ENCODE peak calls at places on chromosomes 2 and 18, in five cellular contexts. One of them, this sample, is unnamed.

GRCh38 chr2:111121028-111121872 is 536 bp downstream of the BCL2L11 start:
- DNase-seq in RWPE2: peak
- DNase-seq in astrocyte: no peak
- DNase-seq in SJSA1: no peak
- DNase-seq in astrocyte of the cerebellum: no peak
- DNase-seq in this sample: peak

GRCh38 chr2:132562245-132562644 is 107.8 kb downstream of the LYPD1 start:
- DNase-seq in RWPE2: no peak
- DNase-seq in astrocyte: peak
- DNase-seq in SJSA1: no peak
- DNase-seq in astrocyte of the cerebellum: no peak
- DNase-seq in this sample: no peak

GRCh38 chr2:153320892-153321291 is 157.7 kb downstream of the RPRM start:
- DNase-seq in RWPE2: no peak
- DNase-seq in astrocyte: no peak
- DNase-seq in SJSA1: no peak
- DNase-seq in astrocyte of the cerebellum: no peak
- DNase-seq in this sample: no peak

GRCh38 chr18:43794363-43794762 is 517.1 kb upstream of the SYT4 start:
- DNase-seq in RWPE2: no peak
- DNase-seq in astrocyte: no peak
- DNase-seq in SJSA1: no peak
- DNase-seq in astrocyte of the cerebellum: no peak
- DNase-seq in this sample: no peak

GRCh38 chr2:185291035-185291647 is 447.5 kb upstream of the FSIP2 start:
- DNase-seq in RWPE2: peak
- DNase-seq in astrocyte: peak
- DNase-seq in SJSA1: peak
- DNase-seq in astrocyte of the cerebellum: peak
- DNase-seq in this sample: no peak

GRCh38 chr2:231710751-231711676 is 2.7 kb downstream of the PTMA start:
- DNase-seq in RWPE2: no peak
- DNase-seq in astrocyte: no peak
- DNase-seq in SJSA1: no peak
- DNase-seq in astrocyte of the cerebellum: no peak
- DNase-seq in this sample: peak

GRCh38 chr2:71830497-71831207 is 317.0 kb downstream of the CYP26B1 start:
- DNase-seq in RWPE2: no peak
- DNase-seq in astrocyte: no peak
- DNase-seq in SJSA1: no peak
- DNase-seq in astrocyte of the cerebellum: no peak
- DNase-seq in this sample: no peak

GRCh38 chr18:37698508-37699035 is 133.0 kb upstream of the CELF4 start:
- DNase-seq in RWPE2: no peak
- DNase-seq in astrocyte: no peak
- DNase-seq in SJSA1: no peak
- DNase-seq in astrocyte of the cerebellum: no peak
- DNase-seq in this sample: no peak

GRCh38 chr2:225471492-225471891 is 72.0 kb downstream of the NYAP2 start:
- DNase-seq in RWPE2: no peak
- DNase-seq in astrocyte: no peak
- DNase-seq in SJSA1: no peak
- DNase-seq in astrocyte of the cerebellum: no peak
- DNase-seq in this sample: no peak

GRCh38 chr2:214100488-214100887 is 310.4 kb upstream of the VWC2L start:
- DNase-seq in RWPE2: no peak
- DNase-seq in astrocyte: no peak
- DNase-seq in SJSA1: no peak
- DNase-seq in astrocyte of the cerebellum: no peak
- DNase-seq in this sample: no peak

GRCh38 chr2:1091895-1092585 is 141.4 kb downstream of the SNTG2 start:
- DNase-seq in RWPE2: no peak
- DNase-seq in astrocyte: no peak
- DNase-seq in SJSA1: peak
- DNase-seq in astrocyte of the cerebellum: no peak
- DNase-seq in this sample: no peak

GRCh38 chr2:169384816-169385215 is 22.5 kb upstream of the LRP2 start:
- DNase-seq in RWPE2: no peak
- DNase-seq in astrocyte: no peak
- DNase-seq in SJSA1: no peak
- DNase-seq in astrocyte of the cerebellum: no peak
- DNase-seq in this sample: no peak
- H3K4me3 ChIP-seq in RWPE2: no peak
- H3K4me3 ChIP-seq in astrocyte: no peak
- H3K4me3 ChIP-seq in SJSA1: no peak
- H3K4me3 ChIP-seq in astrocyte of the cerebellum: no peak
- H3K4me3 ChIP-seq in this sample: no peak

DNA sequence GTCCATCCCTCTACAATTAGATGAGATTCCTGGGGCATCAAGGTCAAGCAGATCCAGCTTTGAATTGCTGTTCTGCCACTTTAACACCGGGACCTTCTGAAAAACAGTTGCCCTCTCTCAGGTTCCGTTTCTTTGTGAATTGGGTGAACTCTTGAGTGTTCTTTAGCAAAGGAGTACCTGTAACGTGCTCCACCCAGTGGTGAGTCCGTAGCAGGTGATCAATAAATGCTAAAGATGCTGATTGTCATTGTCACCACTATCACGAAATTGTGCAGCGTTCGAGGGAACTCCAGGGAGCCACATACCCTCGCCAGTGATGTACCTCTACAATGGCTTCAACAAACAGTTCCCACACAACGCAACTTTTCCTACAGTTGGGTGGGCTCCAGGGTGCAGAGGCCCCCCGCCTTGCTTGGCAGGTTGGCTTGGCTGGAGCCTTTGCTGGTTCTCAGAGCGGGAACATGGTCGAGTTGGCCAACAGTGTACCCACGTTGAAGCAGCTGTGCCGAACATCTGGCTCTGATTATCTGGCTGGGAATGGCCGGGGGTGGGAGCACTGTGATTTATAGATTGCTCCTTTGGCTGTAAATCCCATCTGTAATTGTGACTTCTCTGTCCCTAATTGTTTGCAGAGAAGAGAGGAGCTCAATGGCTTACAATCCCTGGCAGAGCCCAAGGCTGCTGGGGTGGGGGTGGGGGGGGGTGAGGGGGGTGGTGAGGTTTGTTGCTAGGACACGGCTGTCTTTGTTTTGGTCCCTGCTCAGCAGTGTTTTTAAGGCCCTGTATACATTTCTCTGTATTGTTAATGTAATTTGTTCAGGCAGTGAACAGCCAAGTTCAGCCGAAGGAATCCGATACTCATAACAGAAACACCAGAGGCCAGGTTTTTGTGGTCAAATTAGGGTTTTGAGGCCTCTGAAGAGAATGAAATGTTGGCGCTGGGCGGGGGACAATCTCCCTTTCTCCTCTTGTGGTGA is 82.2 kb downstream of the TCF7L1 start:
- DNase-seq in RWPE2: no peak
- DNase-seq in astrocyte: peak
- DNase-seq in SJSA1: peak
- DNase-seq in astrocyte of the cerebellum: peak
- DNase-seq in this sample: no peak
- H3K4me3 ChIP-seq in RWPE2: no peak
- H3K4me3 ChIP-seq in astrocyte: no peak
- H3K4me3 ChIP-seq in SJSA1: no peak
- H3K4me3 ChIP-seq in astrocyte of the cerebellum: peak
- H3K4me3 ChIP-seq in this sample: no peak

GRCh38 chr18:14174706-14175085 is 42.5 kb upstream of the ZNF519 start:
- DNase-seq in RWPE2: peak
- DNase-seq in astrocyte: no peak
- DNase-seq in SJSA1: no peak
- DNase-seq in astrocyte of the cerebellum: no peak
- DNase-seq in this sample: no peak

GRCh38 chr18:14179306-14179705 is 47.1 kb upstream of the ZNF519 start:
- DNase-seq in RWPE2: no peak
- DNase-seq in astrocyte: no peak
- DNase-seq in SJSA1: no peak
- DNase-seq in astrocyte of the cerebellum: no peak
- DNase-seq in this sample: no peak
- H3K4me3 ChIP-seq in RWPE2: no peak
- H3K4me3 ChIP-seq in astrocyte: no peak
- H3K4me3 ChIP-seq in SJSA1: no peak
- H3K4me3 ChIP-seq in astrocyte of the cerebellum: peak
- H3K4me3 ChIP-seq in this sample: peak

DNA sequence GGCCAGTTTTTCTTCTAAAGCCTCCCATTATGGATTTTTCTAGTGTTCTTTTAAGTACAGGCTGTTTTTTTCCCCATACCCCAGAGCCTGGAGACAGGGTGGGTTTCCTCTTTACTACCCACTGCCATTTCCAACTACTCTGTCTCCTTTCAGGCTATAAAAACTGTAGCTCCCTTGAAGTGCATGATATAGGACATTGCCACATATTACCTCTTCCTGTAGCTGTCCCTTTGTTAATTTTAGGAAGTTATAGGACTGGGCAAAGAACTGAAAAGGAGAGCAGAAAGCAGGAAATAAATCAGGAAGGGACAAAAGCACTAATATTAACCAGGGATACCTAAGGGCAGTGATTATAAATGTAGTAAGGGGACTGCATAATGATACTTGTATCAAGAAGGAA is 54.1 kb downstream of the VIL1 start:
- DNase-seq in RWPE2: no peak
- DNase-seq in astrocyte: no peak
- DNase-seq in SJSA1: no peak
- DNase-seq in astrocyte of the cerebellum: no peak
- DNase-seq in this sample: no peak
- H3K4me3 ChIP-seq in RWPE2: no peak
- H3K4me3 ChIP-seq in astrocyte: no peak
- H3K4me3 ChIP-seq in SJSA1: no peak
- H3K4me3 ChIP-seq in astrocyte of the cerebellum: no peak
- H3K4me3 ChIP-seq in this sample: no peak

DNA sequence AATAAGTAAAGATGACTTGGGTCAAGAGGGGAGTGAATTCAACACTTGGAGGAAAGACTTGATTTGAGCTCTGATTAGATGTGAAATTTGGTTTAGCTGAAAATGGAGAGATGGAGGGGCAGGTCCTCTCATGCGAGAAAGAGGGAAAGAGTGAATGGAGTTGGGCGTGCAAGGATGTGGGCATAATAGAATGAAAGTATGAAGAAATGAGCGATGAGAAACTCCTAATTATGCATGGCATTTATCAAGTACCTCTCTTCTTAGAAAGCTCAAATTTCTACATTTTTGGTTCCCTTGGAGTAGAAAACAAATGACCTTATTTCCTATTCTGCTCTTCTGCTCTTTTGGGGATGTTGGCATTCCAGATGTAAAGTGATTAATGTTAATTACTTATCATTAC is 161.5 kb downstream of the PHLPP1 start:
- DNase-seq in RWPE2: no peak
- DNase-seq in astrocyte: peak
- DNase-seq in SJSA1: no peak
- DNase-seq in astrocyte of the cerebellum: no peak
- DNase-seq in this sample: no peak
- H3K4me3 ChIP-seq in RWPE2: no peak
- H3K4me3 ChIP-seq in astrocyte: no peak
- H3K4me3 ChIP-seq in SJSA1: no peak
- H3K4me3 ChIP-seq in astrocyte of the cerebellum: no peak
- H3K4me3 ChIP-seq in this sample: no peak

DNA sequence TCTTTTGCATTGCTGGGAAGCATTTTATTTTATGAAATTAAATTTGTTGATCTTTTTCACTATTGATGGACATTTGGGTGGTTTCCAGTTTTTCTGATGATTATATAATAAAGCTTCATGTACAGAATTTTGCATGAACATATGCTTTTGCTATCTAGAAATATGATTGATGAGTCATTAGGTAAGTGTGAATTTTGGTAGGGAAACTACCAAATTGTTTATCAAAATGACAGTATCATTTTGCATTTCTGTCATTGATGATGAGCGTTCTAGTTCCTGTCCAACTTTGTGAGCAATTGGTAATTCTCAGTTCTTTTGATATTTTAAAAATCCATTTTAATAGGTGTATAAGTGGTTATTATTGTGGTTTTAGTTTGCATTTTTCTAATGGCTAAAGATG is 67.7 kb downstream of the TAF4B start:
- DNase-seq in RWPE2: no peak
- DNase-seq in astrocyte: no peak
- DNase-seq in SJSA1: no peak
- DNase-seq in astrocyte of the cerebellum: no peak
- DNase-seq in this sample: no peak
- H3K4me3 ChIP-seq in RWPE2: no peak
- H3K4me3 ChIP-seq in astrocyte: no peak
- H3K4me3 ChIP-seq in SJSA1: no peak
- H3K4me3 ChIP-seq in astrocyte of the cerebellum: no peak
- H3K4me3 ChIP-seq in this sample: no peak

GRCh38 chr2:218883491-218884490 is 3.1 kb downstream of the WNT10A start:
- DNase-seq in RWPE2: no peak
- DNase-seq in astrocyte: no peak
- DNase-seq in SJSA1: no peak
- DNase-seq in astrocyte of the cerebellum: no peak
- DNase-seq in this sample: no peak
- H3K4me3 ChIP-seq in RWPE2: peak
- H3K4me3 ChIP-seq in astrocyte: no peak
- H3K4me3 ChIP-seq in SJSA1: no peak
- H3K4me3 ChIP-seq in astrocyte of the cerebellum: no peak
- H3K4me3 ChIP-seq in this sample: peak

DNA sequence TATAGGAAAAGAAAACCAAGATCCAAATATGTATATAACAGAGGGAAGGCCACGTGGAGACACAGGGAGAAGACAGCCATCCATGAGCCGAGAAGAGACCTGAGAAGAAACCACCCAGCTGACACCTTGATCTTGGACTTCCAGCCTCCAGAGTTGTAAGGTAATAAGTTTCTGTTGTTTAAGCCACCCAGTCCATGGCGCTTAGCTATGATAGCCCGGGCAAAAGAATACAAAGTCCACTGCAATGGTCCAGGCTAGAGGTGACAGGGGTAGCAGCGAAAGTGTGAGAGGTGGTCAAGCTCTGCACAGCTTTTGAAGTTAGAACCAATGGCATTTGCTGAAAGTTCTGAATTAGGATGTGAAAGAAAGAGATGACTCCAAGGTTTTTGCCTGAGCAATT is 2.8 kb downstream of the MYOM1 start:
- DNase-seq in RWPE2: no peak
- DNase-seq in astrocyte: no peak
- DNase-seq in SJSA1: no peak
- DNase-seq in astrocyte of the cerebellum: no peak
- DNase-seq in this sample: no peak
- H3K4me3 ChIP-seq in RWPE2: no peak
- H3K4me3 ChIP-seq in astrocyte: no peak
- H3K4me3 ChIP-seq in SJSA1: no peak
- H3K4me3 ChIP-seq in astrocyte of the cerebellum: no peak
- H3K4me3 ChIP-seq in this sample: peak

DNA sequence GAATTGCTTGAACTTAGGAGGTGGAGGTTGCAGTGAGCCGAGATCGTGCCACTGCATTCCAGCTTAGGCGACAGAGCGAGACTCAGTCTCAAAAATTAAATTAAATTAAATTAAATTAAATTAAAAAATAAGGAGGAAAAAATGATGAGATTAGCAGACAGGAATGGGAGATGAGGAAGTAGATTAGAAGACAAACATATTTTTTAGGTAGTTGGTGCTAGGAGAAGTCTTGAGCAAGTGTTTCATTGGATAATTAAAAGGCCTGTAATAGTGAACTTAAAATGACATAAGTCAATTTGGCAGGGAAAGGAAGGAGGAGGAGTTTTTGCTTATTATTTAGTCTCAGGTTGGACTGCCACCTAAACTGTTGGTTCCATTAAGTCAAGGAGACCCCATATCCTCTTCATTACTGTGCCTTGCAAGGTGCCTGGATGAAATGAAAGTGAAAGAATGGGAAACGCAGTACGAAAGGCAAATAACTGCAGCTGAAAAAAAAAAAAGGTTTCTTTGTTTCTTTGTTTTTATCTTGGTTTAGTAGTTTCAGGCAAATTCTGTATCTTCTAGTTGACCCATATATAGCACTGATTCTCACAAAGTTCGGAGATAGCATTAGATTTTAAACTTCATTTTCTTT is 162.0 kb downstream of the SLC8A1 start:
- DNase-seq in RWPE2: no peak
- DNase-seq in astrocyte: no peak
- DNase-seq in SJSA1: no peak
- DNase-seq in astrocyte of the cerebellum: no peak
- DNase-seq in this sample: no peak
- H3K4me3 ChIP-seq in RWPE2: no peak
- H3K4me3 ChIP-seq in astrocyte: no peak
- H3K4me3 ChIP-seq in SJSA1: no peak
- H3K4me3 ChIP-seq in astrocyte of the cerebellum: no peak
- H3K4me3 ChIP-seq in this sample: peak